ENCODE peak calls at places on chromosomes 6 and 20, in five cellular contexts. U is fibroblast of pulmonary artery, Y is right cardiac atrium, P is foreskin fibroblast, T is mammary epithelial cell. G is an unnamed sample.

GRCh38 chr6:122622404-122622938 is 12.3 kb downstream of the PKIB start:
- DNase-seq in U (no peak), Y (peak; percentile 7), P (no peak), T (no peak), G (no peak)

GRCh38 chr6:3287308-3287707 is 28.6 kb downstream of the PSMG4 start:
- DNase-seq in U (no peak), Y (no peak), P (no peak), T (no peak), G (no peak)

GRCh38 chr6:411402-412145 is 20.0 kb downstream of the IRF4 start:
- DNase-seq in U (no peak), Y (no peak), P (no peak), T (no peak), G (no peak)

GRCh38 chr20:2387180-2387577 is 6.5 kb downstream of the TGM6 start:
- DNase-seq in U (peak; percentile 33), Y (no peak), P (no peak), T (no peak), G (no peak)

GRCh38 chr20:34579936-34580587 is 21.5 kb downstream of the MAP1LC3A start:
- DNase-seq in U (no peak), Y (no peak), P (no peak), T (peak; percentile 34), G (peak; percentile 61)

GRCh38 chr6:53805016-53805415 is 10.2 kb downstream of the LRRC1 start:
- DNase-seq in U (no peak), Y (no peak), P (no peak), T (no peak), G (no peak)

GRCh38 chr6:52642381-52642780 is 28.5 kb upstream of the TMEM14A start:
- DNase-seq in U (no peak), Y (no peak), P (no peak), T (no peak), G (no peak)

GRCh38 chr6:10322991-10323390 is 91.9 kb downstream of the TFAP2A start:
- DNase-seq in U (no peak), Y (no peak), P (no peak), T (peak; percentile 48), G (no peak)

GRCh38 chr6:24584390-24584735 is 61.6 kb downstream of the KIAA0319 start:
- DNase-seq in U (no peak), Y (no peak), P (no peak), T (no peak), G (no peak)

GRCh38 chr20:51712501-51713212 is 55.5 kb downstream of the ATP9A start:
- DNase-seq in U (peak; percentile 46), Y (no peak), P (no peak), T (no peak), G (peak; percentile 24)

GRCh38 chr6:73085362-73085975 is 139.8 kb downstream of the KHDC1L start:
- DNase-seq in U (no peak), Y (no peak), P (no peak), T (no peak), G (no peak)

GRCh38 chr20:11544029-11544678 is 373.5 kb upstream of the BTBD3 start:
- DNase-seq in U (peak; percentile 87), Y (no peak), P (peak; percentile 38), T (peak; percentile 79), G (peak; percentile 69)

GRCh38 chr6:110562316-110562915 is 86.0 kb upstream of the SLC22A16 start:
- DNase-seq in U (no peak), Y (no peak), P (no peak), T (no peak), G (no peak)

GRCh38 chr6:74873911-74874310 is 331.9 kb downstream of the COL12A1 start:
- DNase-seq in U (no peak), Y (no peak), P (no peak), T (no peak), G (no peak)

GRCh38 chr6:169252805-169253189 is 849 bp downstream of the THBS2 start:
- DNase-seq in U (peak; percentile 49), Y (no peak), P (no peak), T (no peak), G (no peak)

GRCh38 chr6:83474309-83474708 is 38.0 kb upstream of the PRSS35 start:
- DNase-seq in U (peak; percentile 12), Y (no peak), P (peak; percentile 12), T (no peak), G (peak; percentile 94)

GRCh38 chr6:148263961-148264360 is 78.7 kb upstream of the SASH1 start:
- DNase-seq in U (no peak), Y (no peak), P (no peak), T (no peak), G (no peak)

GRCh38 chr6:10080561-10080960 is 334.3 kb downstream of the TFAP2A start:
- DNase-seq in U (no peak), Y (no peak), P (no peak), T (no peak), G (no peak)

GRCh38 chr20:38723069-38723981 is 961 bp upstream of the SLC32A1 start:
- DNase-seq in U (peak; percentile 21), Y (no peak), P (no peak), T (peak; percentile 41), G (no peak)

GRCh38 chr6:1286972-1287600 is 24.8 kb upstream of the FOXQ1 start:
- DNase-seq in U (peak; percentile 50), Y (no peak), P (peak; percentile 88), T (peak; percentile 99), G (peak; percentile 28)

GRCh38 chr6:107819976-107820551 is 4.0 kb downstream of the SCML4 start:
- DNase-seq in U (no peak), Y (no peak), P (peak; percentile 24), T (peak; percentile 70), G (no peak)

GRCh38 chr6:124676033-124676432 is 286.2 kb upstream of the RNF217 start:
- DNase-seq in U (peak; percentile 61), Y (no peak), P (peak; percentile 8), T (peak; percentile 72), G (no peak)

GRCh38 chr6:47650553-47651432 is 47.6 kb upstream of the ADGRF4 start:
- DNase-seq in U (no peak), Y (no peak), P (no peak), T (no peak), G (no peak)
- H3K4me3 ChIP-seq in U (no peak overlapping the region), Y (no peak overlapping the region), P (no peak overlapping the region), T (no peak overlapping the region), G (no peak overlapping the region)

GRCh38 chr20:49268600-49269365 is 9.1 kb downstream of the ZNFX1 start:
- DNase-seq in U (no peak), Y (no peak), P (peak; percentile 38), T (no peak), G (no peak)

GRCh38 chr20:49270736-49271135 is 7.1 kb downstream of the ZNFX1 start:
- DNase-seq in U (no peak), Y (no peak), P (no peak), T (no peak), G (no peak)

GRCh38 chr20:49270177-49270576 is 7.7 kb downstream of the ZNFX1 start:
- DNase-seq in U (no peak), Y (no peak), P (peak; percentile 63), T (no peak), G (no peak)

GRCh38 chr20:49262444-49262843 is 15.4 kb downstream of the ZNFX1 start:
- DNase-seq in U (no peak), Y (no peak), P (no peak), T (no peak), G (no peak)

DNA sequence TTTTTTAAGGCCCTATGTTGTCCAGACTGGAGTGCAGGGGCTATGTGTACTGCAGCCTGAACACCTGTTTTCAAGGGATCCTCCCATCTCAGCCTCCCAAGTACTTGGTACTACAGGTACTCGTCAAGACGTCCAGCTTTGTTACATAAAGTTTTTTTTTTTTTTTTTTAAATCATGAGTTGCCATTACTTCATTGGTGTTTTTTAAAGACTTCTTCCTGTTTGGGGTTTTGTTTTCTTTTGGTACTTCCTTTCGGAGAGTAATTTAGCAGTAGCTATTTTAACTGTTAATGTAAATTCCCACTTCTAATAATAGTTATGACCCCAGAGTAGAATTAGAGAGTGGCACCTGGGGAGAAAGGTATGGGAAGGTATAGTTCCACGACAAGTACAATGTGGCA is 10.5 kb downstream of the ZNFX1 start:
- DNase-seq in U (no peak), Y (no peak), P (no peak), T (no peak), G (no peak)
- H3K4me3 ChIP-seq in U (no peak overlapping the region), Y (peak overlapping the region; percentile 33), P (no peak overlapping the region), T (no peak overlapping the region), G (no peak overlapping the region)

GRCh38 chr6:35392773-35393672 is 50.7 kb downstream of the PPARD start:
- DNase-seq in U (no peak), Y (no peak), P (no peak), T (peak; percentile 64), G (no peak)
- H3K4me3 ChIP-seq in U (no peak overlapping the region), Y (no peak overlapping the region), P (no peak overlapping the region), T (peak overlapping the region; percentile 40), G (no peak overlapping the region)

GRCh38 chr6:38933426-38933825 is 115.2 kb upstream of the GLP1R start:
- DNase-seq in U (peak; percentile 7), Y (no peak), P (peak; percentile 1), T (peak; percentile 32), G (peak; percentile 68)

GRCh38 chr6:38925110-38925509 is 123.5 kb upstream of the GLP1R start:
- DNase-seq in U (no peak), Y (no peak), P (no peak), T (no peak), G (no peak)

GRCh38 chr6:38935051-38935450 is 113.5 kb upstream of the GLP1R start:
- DNase-seq in U (peak; percentile 1), Y (no peak), P (no peak), T (no peak), G (no peak)

GRCh38 chr6:38929560-38929959 is 119.0 kb upstream of the GLP1R start:
- DNase-seq in U (no peak), Y (no peak), P (no peak), T (no peak), G (no peak)
- H3K4me3 ChIP-seq in U (no peak overlapping the region), Y (no peak overlapping the region), P (no peak overlapping the region), T (no peak overlapping the region), G (no peak overlapping the region)

DNA sequence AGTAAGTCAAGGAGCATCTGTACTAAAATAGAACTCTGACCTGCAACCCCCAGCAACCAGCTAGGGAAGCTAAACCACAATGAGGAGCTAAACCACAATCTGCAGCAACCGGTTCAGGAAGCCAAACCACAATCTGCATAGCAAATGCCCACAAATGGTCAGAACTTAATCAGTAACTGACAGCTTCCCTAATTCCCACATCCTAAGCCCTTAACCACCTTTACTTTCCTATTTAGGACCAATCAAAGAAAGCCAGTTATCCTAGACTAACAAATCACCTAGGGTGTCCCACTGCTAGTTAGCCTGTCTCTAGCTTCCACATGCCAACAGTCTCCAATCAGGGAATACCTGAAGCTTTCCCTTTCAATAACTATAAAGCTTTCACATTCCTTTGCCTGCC is 424.6 kb upstream of the PTCHD4 start:
- DNase-seq in U (peak; percentile 46), Y (no peak), P (peak; percentile 10), T (peak; percentile 74), G (no peak)
- H3K4me3 ChIP-seq in U (no peak overlapping the region), Y (no peak overlapping the region), P (no peak overlapping the region), T (no peak overlapping the region), G (no peak overlapping the region)

G was measured in small intestine.